ENCODE peak calls at places on chromosomes 13 and 19, in six cellular contexts. L, S, V, G, B and I are unnamed samples.

GRCh38 chr19:40381321-40381720 is 8.7 kb downstream of the HIPK4 start:
- DNase-seq in L (no peak), S (no peak), V (no peak), G (no peak), B (no peak), I (no peak)

GRCh38 chr19:3968556-3969434 is 2.1 kb downstream of the DAPK3 start:
- DNase-seq in L (peak), S (peak), V (peak), G (no peak), B (peak), I (no peak)

GRCh38 chr13:98981596-98982195 is 3.8 kb upstream of the DOCK9 start:
- DNase-seq in L (no peak), S (no peak), V (no peak), G (no peak), B (no peak), I (no peak)

GRCh38 chr13:48000559-48001126 is 430 bp downstream of the SUCLA2 start:
- DNase-seq in L (no peak), S (no peak), V (no peak), G (no peak), B (no peak), I (no peak)

GRCh38 chr19:38145627-38146026 is 78.4 kb downstream of the DPF1 start:
- DNase-seq in L (no peak), S (no peak), V (no peak), G (no peak), B (no peak), I (no peak)

GRCh38 chr19:1567116-1567847 is 843 bp downstream of the MEX3D start:
- DNase-seq in L (peak), S (no peak), V (no peak), G (no peak), B (no peak), I (no peak)

GRCh38 chr19:38711726-38712153 is 32.5 kb downstream of the CAPN12 start:
- DNase-seq in L (peak), S (peak), V (peak), G (no peak), B (no peak), I (no peak)

GRCh38 chr13:46543307-46543706 is 9.7 kb upstream of the LRCH1 start:
- DNase-seq in L (no peak), S (no peak), V (no peak), G (no peak), B (no peak), I (no peak)

GRCh38 chr19:40214936-40215335 is 3.2 kb downstream of the TTC9B start:
- DNase-seq in L (no peak), S (no peak), V (no peak), G (no peak), B (no peak), I (no peak)

GRCh38 chr19:6587093-6587820 is 3.7 kb downstream of the CD70 start:
- DNase-seq in L (no peak), S (no peak), V (no peak), G (no peak), B (no peak), I (no peak)

GRCh38 chr13:42525035-42525504 is 48.9 kb upstream of the TNFSF11 start:
- DNase-seq in L (no peak), S (no peak), V (no peak), G (no peak), B (no peak), I (no peak)

GRCh38 chr19:41442473-41443360 is at the start of gene ERICH4:
- DNase-seq in L (no peak), S (no peak), V (no peak), G (no peak), B (no peak), I (no peak)

GRCh38 chr19:10503002-10503789 is at the start of gene KEAP1:
- DNase-seq in L (peak), S (no peak), V (no peak), G (no peak), B (no peak), I (no peak)

GRCh38 chr13:66195238-66195637 is 1034.9 kb downstream of the PCDH9 start:
- DNase-seq in L (no peak), S (no peak), V (no peak), G (no peak), B (no peak), I (no peak)

GRCh38 chr19:16372065-16372915 is 47.7 kb downstream of the KLF2 start:
- DNase-seq in L (no peak), S (no peak), V (peak), G (no peak), B (no peak), I (no peak)

GRCh38 chr19:47486900-47487299 is 2.9 kb upstream of the KPTN start:
- DNase-seq in L (no peak), S (no peak), V (peak), G (no peak), B (no peak), I (no peak)

GRCh38 chr13:83780201-83780600 is 102.1 kb downstream of the SLITRK1 start:
- DNase-seq in L (no peak), S (no peak), V (no peak), G (no peak), B (peak), I (no peak)

GRCh38 chr13:29594310-29594709 is 1.2 kb downstream of the SLC7A1 start:
- DNase-seq in L (peak), S (peak), V (no peak), G (no peak), B (no peak), I (peak)

GRCh38 chr19:10686193-10686592 is 15.0 kb upstream of the QTRT1 start:
- DNase-seq in L (no peak), S (no peak), V (no peak), G (no peak), B (no peak), I (no peak)

GRCh38 chr13:46339035-46339666 is 47.9 kb downstream of the RUBCNL start:
- DNase-seq in L (peak), S (no peak), V (no peak), G (no peak), B (no peak), I (no peak)

GRCh38 chr13:105611424-105611823 is 924.0 kb downstream of the EFNB2 start:
- DNase-seq in L (no peak), S (peak), V (no peak), G (no peak), B (no peak), I (no peak)

GRCh38 chr13:82506805-82507404 is 1375.4 kb downstream of the SLITRK1 start:
- DNase-seq in L (no peak), S (no peak), V (no peak), G (no peak), B (no peak), I (no peak)

GRCh38 chr13:104869501-104869900 is 1666.0 kb downstream of the EFNB2 start:
- DNase-seq in L (no peak), S (no peak), V (no peak), G (no peak), B (no peak), I (no peak)

GRCh38 chr19:15022752-15023151 is 26.5 kb upstream of the CASP14 start:
- DNase-seq in L (no peak), S (no peak), V (no peak), G (no peak), B (no peak), I (no peak)

GRCh38 chr13:18232298-18232993 is 949.2 kb downstream of the TUBA3C start:
- DNase-seq in L (no peak), S (no peak), V (no peak), G (no peak), B (no peak), I (no peak)

GRCh38 chr13:75569576-75569975 is 20.0 kb downstream of the UCHL3 start:
- DNase-seq in L (no peak), S (no peak), V (no peak), G (no peak), B (no peak), I (no peak)

GRCh38 chr13:89695343-89696257 is 1651.9 kb upstream of the MIR17HG start:
- DNase-seq in L (no peak), S (peak), V (no peak), G (no peak), B (peak), I (no peak)

GRCh38 chr19:52138614-52139290 is 986 bp downstream of the ZNF616 start:
- DNase-seq in L (peak), S (peak), V (no peak), G (no peak), B (no peak), I (no peak)

GRCh38 chr19:42246143-42246868 is 3.9 kb upstream of the GSK3A start:
- DNase-seq in L (peak), S (no peak), V (peak), G (no peak), B (no peak), I (no peak)

GRCh38 chr19:5099822-5100221 is 130.9 kb downstream of the KDM4B start:
- DNase-seq in L (no peak), S (no peak), V (no peak), G (no peak), B (no peak), I (no peak)

GRCh38 chr13:37375724-37376123 is 222.8 kb downstream of the POSTN start:
- DNase-seq in L (no peak), S (no peak), V (no peak), G (no peak), B (no peak), I (no peak)

GRCh38 chr19:16037424-16038195 is 38.7 kb upstream of the TPM4 start:
- DNase-seq in L (no peak), S (no peak), V (no peak), G (no peak), B (no peak), I (no peak)

GRCh38 chr19:13090511-13091231 is 12.0 kb downstream of the LYL1 start:
- DNase-seq in L (no peak), S (no peak), V (no peak), G (no peak), B (no peak), I (no peak)

GRCh38 chr19:15129856-15130580 is 22.8 kb downstream of the SYDE1 start:
- DNase-seq in L (no peak), S (no peak), V (no peak), G (no peak), B (peak), I (no peak)